ENCODE peak calls at places on chromosomes 2 and 18, in six cellular contexts. One of them, this sample, is unnamed.

GRCh38 chr2:82650038-82650437 is 1809.0 kb downstream of the SUCLG1 start:
- DNase-seq in PC-3: no peak
- DNase-seq in body of pancreas: no peak
- DNase-seq in stomach: no peak
- DNase-seq in left ventricle myocardium inferior: no peak
- DNase-seq in fibroblast of lung: peak; percentile 33
- DNase-seq in this sample: no peak

GRCh38 chr18:312415-312814 is 44.6 kb upstream of the THOC1 start:
- DNase-seq in stomach: no peak
- DNase-seq in left ventricle myocardium inferior: no peak
- DNase-seq in fibroblast of lung: no peak
- DNase-seq in body of pancreas: no peak
- DNase-seq in PC-3: no peak
- DNase-seq in this sample: no peak

GRCh38 chr2:71923887-71924533 is 223.7 kb downstream of the CYP26B1 start:
- DNase-seq in fibroblast of lung: peak; percentile 76
- DNase-seq in stomach: peak; percentile 73
- DNase-seq in PC-3: peak; percentile 85
- DNase-seq in body of pancreas: peak; percentile 65
- DNase-seq in left ventricle myocardium inferior: peak; percentile 61
- DNase-seq in this sample: peak; percentile 74

GRCh38 chr2:1422716-1423285 is 9.5 kb downstream of the TPO start:
- DNase-seq in left ventricle myocardium inferior: no peak
- DNase-seq in PC-3: no peak
- DNase-seq in stomach: no peak
- DNase-seq in body of pancreas: no peak
- DNase-seq in fibroblast of lung: no peak
- DNase-seq in this sample: no peak

GRCh38 chr2:26961603-26962184 is 8.7 kb upstream of the MAPRE3 start:
- DNase-seq in PC-3: peak; percentile 94
- DNase-seq in fibroblast of lung: peak; percentile 81
- DNase-seq in stomach: peak; percentile 90
- DNase-seq in body of pancreas: peak; percentile 85
- DNase-seq in left ventricle myocardium inferior: peak; percentile 76
- DNase-seq in this sample: peak; percentile 84

GRCh38 chr2:147082850-147083522 is 761.8 kb upstream of the ACVR2A start:
- DNase-seq in left ventricle myocardium inferior: no peak
- DNase-seq in fibroblast of lung: peak; percentile 86
- DNase-seq in stomach: peak; percentile 40
- DNase-seq in body of pancreas: peak; percentile 55
- DNase-seq in PC-3: peak; percentile 87
- DNase-seq in this sample: peak; percentile 80

GRCh38 chr2:118032169-118033013 is 18.5 kb upstream of the CCDC93 start:
- DNase-seq in left ventricle myocardium inferior: no peak
- DNase-seq in PC-3: peak; percentile 68
- DNase-seq in body of pancreas: peak; percentile 54
- DNase-seq in fibroblast of lung: peak; percentile 39
- DNase-seq in stomach: peak; percentile 51
- DNase-seq in this sample: peak; percentile 38

GRCh38 chr2:38943784-38944183 is 54.1 kb downstream of the ARHGEF33 start:
- DNase-seq in fibroblast of lung: no peak
- DNase-seq in stomach: no peak
- DNase-seq in left ventricle myocardium inferior: no peak
- DNase-seq in PC-3: no peak
- DNase-seq in body of pancreas: no peak
- DNase-seq in this sample: no peak

GRCh38 chr2:199792381-199792780 is 58.6 kb downstream of the FTCDNL1 start:
- DNase-seq in stomach: no peak
- DNase-seq in left ventricle myocardium inferior: no peak
- DNase-seq in PC-3: no peak
- DNase-seq in fibroblast of lung: no peak
- DNase-seq in body of pancreas: no peak
- DNase-seq in this sample: no peak

GRCh38 chr2:223084873-223085272 is 32.9 kb downstream of the KCNE4 start:
- DNase-seq in fibroblast of lung: no peak
- DNase-seq in PC-3: no peak
- DNase-seq in left ventricle myocardium inferior: no peak
- DNase-seq in body of pancreas: peak; percentile 75
- DNase-seq in stomach: no peak
- DNase-seq in this sample: no peak

GRCh38 chr18:64073956-64074355 is 74.9 kb downstream of the LINC00305 start:
- DNase-seq in body of pancreas: no peak
- DNase-seq in left ventricle myocardium inferior: no peak
- DNase-seq in stomach: no peak
- DNase-seq in fibroblast of lung: no peak
- DNase-seq in PC-3: no peak
- DNase-seq in this sample: no peak

GRCh38 chr2:138373993-138374408 is 127.6 kb upstream of the SPOPL start:
- DNase-seq in fibroblast of lung: peak; percentile 69
- DNase-seq in stomach: no peak
- DNase-seq in left ventricle myocardium inferior: no peak
- DNase-seq in body of pancreas: peak; percentile 46
- DNase-seq in PC-3: peak; percentile 59
- DNase-seq in this sample: peak; percentile 54

GRCh38 chr2:127117603-127118002 is 10.6 kb upstream of the BIN1 start:
- DNase-seq in left ventricle myocardium inferior: no peak
- DNase-seq in body of pancreas: no peak
- DNase-seq in fibroblast of lung: no peak
- DNase-seq in stomach: no peak
- DNase-seq in PC-3: no peak
- DNase-seq in this sample: no peak

GRCh38 chr2:20766798-20767644 is 55.9 kb downstream of the LDAH start:
- DNase-seq in PC-3: no peak
- DNase-seq in body of pancreas: no peak
- DNase-seq in stomach: no peak
- DNase-seq in fibroblast of lung: no peak
- DNase-seq in left ventricle myocardium inferior: no peak
- DNase-seq in this sample: no peak

GRCh38 chr2:72015281-72015680 is 132.4 kb downstream of the CYP26B1 start:
- DNase-seq in left ventricle myocardium inferior: no peak
- DNase-seq in PC-3: no peak
- DNase-seq in stomach: no peak
- DNase-seq in body of pancreas: no peak
- DNase-seq in fibroblast of lung: no peak
- DNase-seq in this sample: no peak

GRCh38 chr2:70558195-70558808 is 4.7 kb upstream of the TGFA start:
- DNase-seq in stomach: no peak
- DNase-seq in PC-3: no peak
- DNase-seq in fibroblast of lung: no peak
- DNase-seq in left ventricle myocardium inferior: no peak
- DNase-seq in body of pancreas: no peak
- DNase-seq in this sample: no peak

GRCh38 chr18:12329125-12329698 is 21.2 kb downstream of the TUBB6 start:
- DNase-seq in PC-3: no peak
- DNase-seq in stomach: no peak
- DNase-seq in fibroblast of lung: no peak
- DNase-seq in body of pancreas: no peak
- DNase-seq in left ventricle myocardium inferior: no peak
- DNase-seq in this sample: no peak

GRCh38 chr2:137706786-137707613 is 257.3 kb upstream of the HNMT start:
- DNase-seq in PC-3: no peak
- DNase-seq in left ventricle myocardium inferior: no peak
- DNase-seq in fibroblast of lung: no peak
- DNase-seq in body of pancreas: peak; percentile 20
- DNase-seq in stomach: no peak
- DNase-seq in this sample: no peak

GRCh38 chr18:2108581-2108980 is 462.7 kb downstream of the METTL4 start:
- DNase-seq in body of pancreas: no peak
- DNase-seq in PC-3: peak; percentile 58
- DNase-seq in left ventricle myocardium inferior: no peak
- DNase-seq in stomach: no peak
- DNase-seq in fibroblast of lung: no peak
- DNase-seq in this sample: no peak

GRCh38 chr2:161112885-161113284 is 47.3 kb upstream of the TANK start:
- DNase-seq in fibroblast of lung: no peak
- DNase-seq in left ventricle myocardium inferior: no peak
- DNase-seq in PC-3: no peak
- DNase-seq in body of pancreas: no peak
- DNase-seq in stomach: no peak
- DNase-seq in this sample: no peak

GRCh38 chr2:69830045-69830905 is 815 bp downstream of the GMCL1 start:
- DNase-seq in fibroblast of lung: peak; percentile 24
- DNase-seq in body of pancreas: peak; percentile 40
- DNase-seq in PC-3: peak; percentile 44
- DNase-seq in left ventricle myocardium inferior: peak; percentile 16
- DNase-seq in stomach: peak; percentile 48
- DNase-seq in this sample: peak; percentile 64

GRCh38 chr2:8152392-8153257 is 529.2 kb upstream of the ID2 start:
- DNase-seq in fibroblast of lung: no peak
- DNase-seq in body of pancreas: no peak
- DNase-seq in stomach: no peak
- DNase-seq in PC-3: no peak
- DNase-seq in left ventricle myocardium inferior: no peak
- DNase-seq in this sample: no peak

GRCh38 chr2:131105950-131106801 is 1.0 kb downstream of the PLEKHB2 start:
- DNase-seq in PC-3: peak; percentile 57
- DNase-seq in stomach: peak; percentile 42
- DNase-seq in left ventricle myocardium inferior: no peak
- DNase-seq in fibroblast of lung: peak; percentile 33
- DNase-seq in body of pancreas: peak; percentile 47
- DNase-seq in this sample: peak; percentile 69

DNA sequence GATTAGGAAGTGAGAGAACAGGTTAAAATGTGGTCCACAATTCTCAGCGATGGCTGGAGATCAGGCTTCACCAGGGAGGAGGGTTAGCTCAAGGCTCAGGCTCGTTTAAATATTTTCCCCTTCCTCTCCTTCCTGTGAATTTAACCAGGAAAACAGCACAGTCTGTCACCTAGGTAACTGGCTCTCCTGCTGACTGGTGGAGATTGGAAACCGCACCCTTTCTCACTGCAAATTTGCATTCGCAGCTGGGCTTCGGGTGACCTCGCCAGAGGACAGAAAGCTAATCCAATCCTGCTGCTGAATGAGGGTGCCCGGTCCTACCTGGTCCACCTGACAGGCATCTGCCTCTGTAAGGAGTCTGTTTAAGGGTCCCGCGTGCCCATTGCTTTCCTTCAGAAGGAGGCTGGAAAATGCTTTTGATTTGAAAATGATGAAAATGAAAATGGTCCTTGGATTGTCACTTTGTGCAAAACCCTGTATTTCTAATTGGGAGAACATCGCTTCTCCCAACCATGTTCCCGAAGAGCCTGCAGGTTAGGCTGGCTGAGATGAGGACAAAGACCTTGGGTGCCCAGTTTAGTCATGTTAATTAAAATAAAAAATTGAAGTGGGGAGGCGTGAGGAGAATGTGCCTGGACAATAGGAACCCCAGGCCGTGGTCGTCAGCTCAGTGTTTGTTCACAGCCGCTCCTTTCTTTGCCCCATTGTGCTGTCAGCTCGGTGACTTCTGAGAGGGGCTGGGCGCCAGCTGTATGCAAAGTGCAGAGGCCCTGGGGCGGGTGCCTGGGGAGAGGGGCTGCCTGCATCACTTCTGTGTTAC is 43.4 kb upstream of the MTCL1 start:
- DNase-seq in stomach: peak; percentile 37
- DNase-seq in left ventricle myocardium inferior: no peak
- DNase-seq in PC-3: peak; percentile 53
- DNase-seq in body of pancreas: peak; percentile 29
- DNase-seq in fibroblast of lung: peak; percentile 38
- DNase-seq in this sample: peak; percentile 28
- H3K4me3 ChIP-seq in stomach: no peak overlapping the region
- H3K4me3 ChIP-seq in left ventricle myocardium inferior: no peak overlapping the region
- H3K4me3 ChIP-seq in PC-3: no peak overlapping the region
- H3K4me3 ChIP-seq in body of pancreas: no peak overlapping the region
- H3K4me3 ChIP-seq in fibroblast of lung: no peak overlapping the region
- H3K4me3 ChIP-seq in this sample: no peak overlapping the region

DNA sequence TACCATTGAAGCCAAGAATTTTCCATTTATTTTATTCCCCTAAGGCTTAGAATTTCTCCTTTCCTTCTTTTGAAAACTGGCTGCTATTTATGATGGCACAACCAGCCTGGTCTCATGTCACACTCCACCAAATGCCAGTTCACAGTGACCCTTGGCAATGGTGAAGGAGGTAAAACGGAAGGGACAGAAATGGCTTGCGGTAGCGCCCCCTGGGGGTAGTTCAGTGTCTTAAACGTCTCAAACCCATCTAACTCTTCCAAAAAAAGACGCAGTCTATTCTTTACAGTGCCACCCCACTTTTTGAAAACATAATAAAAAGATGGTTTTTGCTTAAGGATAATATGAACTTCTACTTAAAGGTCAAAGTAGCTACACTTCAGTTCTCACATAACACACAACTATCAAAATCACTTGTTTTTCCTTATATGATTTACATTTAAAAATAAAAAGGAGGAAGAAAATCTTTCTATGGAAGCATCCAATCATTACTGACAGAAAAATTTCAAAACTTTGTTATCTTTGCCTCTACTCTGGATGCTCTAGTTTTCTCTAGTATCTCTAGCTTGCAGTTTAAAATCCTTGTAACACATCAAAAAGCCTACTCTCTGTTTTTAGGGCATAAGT is 28.0 kb downstream of the PNO1 start:
- DNase-seq in body of pancreas: peak; percentile 28
- DNase-seq in fibroblast of lung: peak; percentile 56
- DNase-seq in PC-3: peak; percentile 57
- DNase-seq in left ventricle myocardium inferior: no peak
- DNase-seq in stomach: no peak
- DNase-seq in this sample: peak; percentile 33
- TF ChIP-seq CTCF in body of pancreas: no peak
- TF ChIP-seq CTCF in fibroblast of lung: peak; percentile 69
- TF ChIP-seq CTCF in PC-3: peak; percentile 88
- TF ChIP-seq CTCF in left ventricle myocardium inferior: peak; percentile 59
- TF ChIP-seq CTCF in stomach: peak; percentile 19
- TF ChIP-seq CTCF in this sample: peak; percentile 69

DNA sequence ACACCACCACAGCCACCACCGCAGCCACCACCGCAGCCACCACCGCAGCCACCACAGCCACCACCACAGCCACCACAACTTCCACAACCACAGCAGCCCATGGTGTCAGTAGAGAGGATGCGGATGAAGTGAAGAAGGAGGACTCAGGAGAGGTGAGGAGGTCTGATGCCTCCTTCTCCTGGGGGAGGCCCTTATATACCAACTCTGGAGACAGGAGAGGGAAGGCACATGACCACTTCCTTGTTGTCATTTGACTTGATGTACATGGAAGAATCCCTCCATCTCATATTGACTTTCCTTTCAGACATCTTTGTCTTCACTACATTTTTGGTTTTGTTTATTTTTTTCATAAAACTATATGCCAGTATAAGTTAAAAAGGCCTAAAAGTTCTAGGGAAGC is at the start of gene SCYGR3:
- DNase-seq in fibroblast of lung: no peak
- DNase-seq in PC-3: no peak
- DNase-seq in left ventricle myocardium inferior: no peak
- DNase-seq in stomach: no peak
- DNase-seq in body of pancreas: no peak
- DNase-seq in this sample: no peak
- H3K4me3 ChIP-seq in fibroblast of lung: no peak within 1 kb of the TSS
- H3K4me3 ChIP-seq in PC-3: no peak within 1 kb of the TSS
- H3K4me3 ChIP-seq in left ventricle myocardium inferior: no peak within 1 kb of the TSS
- H3K4me3 ChIP-seq in stomach: no peak within 1 kb of the TSS
- H3K4me3 ChIP-seq in body of pancreas: no peak within 1 kb of the TSS
- H3K4me3 ChIP-seq in this sample: no peak within 1 kb of the TSS

DNA sequence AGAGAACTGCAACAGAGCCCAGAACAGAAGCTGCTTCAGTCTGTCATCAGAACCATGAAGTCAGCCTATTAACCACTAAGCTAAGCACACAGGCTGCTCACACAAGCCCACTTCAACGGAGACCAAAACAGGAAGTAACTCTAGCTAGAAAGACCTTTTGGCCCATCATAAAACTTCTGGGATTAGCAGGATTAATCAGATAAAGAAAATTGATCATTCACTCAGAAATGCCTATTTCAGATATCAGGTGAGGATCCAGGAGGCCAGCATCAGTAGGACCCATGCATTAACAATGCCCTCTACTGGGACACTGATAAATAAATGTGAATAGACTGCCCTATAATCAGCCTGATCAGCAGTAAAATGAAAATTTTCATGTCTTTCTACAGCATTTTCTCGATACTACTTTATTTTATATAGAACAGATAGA is 101.4 kb downstream of the WDPCP start:
- DNase-seq in body of pancreas: no peak
- DNase-seq in stomach: no peak
- DNase-seq in PC-3: peak; percentile 4
- DNase-seq in fibroblast of lung: no peak
- DNase-seq in left ventricle myocardium inferior: no peak
- DNase-seq in this sample: no peak
- TF ChIP-seq CTCF in body of pancreas: no peak
- TF ChIP-seq CTCF in stomach: no peak
- TF ChIP-seq CTCF in PC-3: peak; percentile 50
- TF ChIP-seq CTCF in fibroblast of lung: no peak
- TF ChIP-seq CTCF in left ventricle myocardium inferior: no peak
- TF ChIP-seq CTCF in this sample: no peak